ENCODE peak calls at places on chromosomes 4 and X, in four cellular contexts. G is suprapubic skin, I is dorsolateral prefrontal cortex, J is endodermal cell. U is an unnamed sample.

GRCh38 chr4:55038176-55038890 is 87.1 kb downstream of the KDR start:
- DNase-seq in G (no peak), I (no peak), J (no peak), U (no peak)

GRCh38 chrX:45344597-45344996 is 143.9 kb upstream of the DIPK2B start:
- DNase-seq in G (no peak), I (no peak), J (no peak), U (no peak)

GRCh38 chr4:164438321-164438720 is 315.6 kb upstream of the SMIM31 start:
- DNase-seq in G (no peak), I (no peak), J (no peak), U (no peak)

GRCh38 chrX:148811236-148811635 is 310.8 kb downstream of the AFF2 start:
- DNase-seq in G (no peak), I (no peak), J (no peak), U (no peak)

GRCh38 chr4:36285784-36286480 is 4.5 kb downstream of the DTHD1 start:
- DNase-seq in G (no peak), I (no peak), J (no peak), U (no peak)

GRCh38 chrX:70386240-70386639 is 36.9 kb upstream of the GDPD2 start:
- DNase-seq in G (no peak), I (no peak), J (no peak), U (no peak)

GRCh38 chr4:103046416-103047290 is 27.1 kb upstream of the SLC9B1 start:
- DNase-seq in G (no peak), I (no peak), J (peak; percentile 68), U (no peak)

GRCh38 chrX:45129055-45129454 is 71.6 kb downstream of the DIPK2B start:
- DNase-seq in G (no peak), I (no peak), J (no peak), U (no peak)

GRCh38 chrX:115898382-115899001 is 272.1 kb upstream of the AGTR2 start:
- DNase-seq in G (no peak), I (peak; percentile 87), J (peak; percentile 86), U (no peak)

GRCh38 chr4:11720292-11720691 is 291.6 kb upstream of the HS3ST1 start:
- DNase-seq in G (no peak), I (no peak), J (no peak), U (no peak)

GRCh38 chr4:154049457-154050181 is 260.7 kb upstream of the SFRP2 start:
- DNase-seq in G (no peak), I (no peak), J (peak; percentile 87), U (no peak)

GRCh38 chr4:157443537-157443936 is 223.0 kb downstream of the GRIA2 start:
- DNase-seq in G (no peak), I (no peak), J (no peak), U (no peak)

GRCh38 chr4:1997712-1998111 is 11.1 kb downstream of the NELFA start:
- DNase-seq in G (no peak), I (no peak), J (no peak), U (no peak)

GRCh38 chr4:128351502-128351901 is 63.9 kb upstream of the PGRMC2 start:
- DNase-seq in G (no peak), I (no peak), J (no peak), U (no peak)

GRCh38 chr4:99028187-99028586 is 32.7 kb downstream of the METAP1 start:
- DNase-seq in G (no peak), I (no peak), J (no peak), U (no peak)

GRCh38 chrX:109928596-109929335 is 74.1 kb upstream of the TMEM164 start:
- DNase-seq in G (no peak), I (no peak), J (no peak), U (no peak)

GRCh38 chr4:136329042-136329662 is 1203.1 kb downstream of the PCDH18 start:
- DNase-seq in G (no peak), I (no peak), J (peak; percentile 55), U (no peak)
- TF ChIP-seq CTCF in G (no peak), I (no peak), J (peak; percentile 70), U (peak; percentile 50)

GRCh38 chrX:29911673-29912072 is 303.7 kb upstream of the MAGEB2 start:
- DNase-seq in G (no peak), I (no peak), J (no peak), U (no peak)
- TF ChIP-seq CTCF in G (no peak), I (no peak), J (no peak), U (peak; percentile 69)

DNA sequence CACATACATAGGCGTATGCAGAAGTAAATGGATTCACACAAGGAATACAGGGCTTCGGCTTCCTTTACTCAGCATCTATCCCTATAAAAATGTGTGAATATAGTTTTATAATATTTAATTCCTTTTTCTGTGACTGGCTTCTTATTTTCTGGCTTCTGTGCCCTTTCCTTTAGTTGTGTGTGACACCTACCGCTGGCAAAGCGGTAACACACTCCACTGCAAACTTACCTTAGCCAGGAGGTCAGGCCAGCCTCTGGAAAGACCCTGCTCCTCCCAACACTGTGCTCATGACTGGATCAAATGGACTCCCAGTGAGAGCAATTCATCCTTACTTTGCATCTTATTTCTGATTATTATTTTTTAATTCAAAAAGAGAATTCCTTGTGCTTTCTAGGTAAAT is 244.2 kb downstream of the ANK2 start:
- DNase-seq in G (no peak), I (no peak), J (no peak), U (no peak)
- TF ChIP-seq CTCF in G (no peak), I (no peak), J (no peak), U (peak; percentile 39)

DNA sequence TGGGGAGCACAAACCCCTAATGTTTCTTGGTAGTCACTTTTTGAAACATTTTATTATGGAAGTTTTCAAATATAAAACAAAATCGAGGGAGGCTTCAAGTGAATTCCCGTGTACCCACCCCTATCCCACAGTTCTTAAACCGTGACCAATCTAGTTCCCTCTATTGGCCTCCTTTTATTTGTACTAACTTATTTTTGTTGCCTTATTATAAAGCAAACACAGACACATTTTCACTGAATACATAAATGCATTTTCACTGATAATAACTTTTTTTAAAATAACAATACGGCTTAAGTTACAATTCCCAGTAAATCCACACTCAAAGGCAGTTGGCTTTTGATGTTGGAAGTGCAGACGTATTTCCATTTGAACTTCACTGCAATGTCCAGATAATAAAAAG is 9.3 kb downstream of the HMX1 start:
- DNase-seq in G (no peak), I (no peak), J (no peak), U (no peak)
- TF ChIP-seq CTCF in G (no peak), I (no peak), J (no peak), U (no peak)

DNA sequence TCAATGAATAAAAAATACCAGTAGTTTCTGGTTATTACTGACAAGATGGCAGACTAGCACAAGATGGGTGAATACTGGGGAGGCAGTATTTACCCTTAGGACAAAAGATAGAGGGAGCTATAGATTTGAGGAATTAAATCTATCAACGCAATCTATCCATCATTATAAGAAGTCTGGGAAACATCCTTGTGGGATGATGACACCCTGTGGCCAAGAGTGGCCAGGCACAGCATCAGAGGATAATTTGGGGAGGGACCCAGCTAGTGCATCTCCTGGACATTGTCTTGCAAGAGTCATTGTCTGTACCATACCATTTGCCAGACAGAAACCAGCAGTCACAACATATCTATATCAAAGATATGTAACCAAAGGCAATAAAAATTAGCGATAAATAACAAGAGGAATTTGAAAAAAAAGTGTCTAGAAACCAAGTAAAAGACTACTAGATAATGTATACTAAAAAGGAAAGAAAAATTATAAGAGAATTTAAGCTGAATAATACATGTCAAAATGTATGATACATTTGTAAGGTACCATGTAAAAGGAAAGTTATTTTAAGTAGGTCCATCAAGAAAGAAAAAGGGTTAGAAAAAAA is 22.9 kb downstream of the KCTD8 start:
- DNase-seq in G (no peak), I (peak; percentile 59), J (peak; percentile 75), U (no peak)
- TF ChIP-seq CTCF in G (no peak), I (peak; percentile 68), J (peak; percentile 94), U (peak; percentile 67)

GRCh38 chr4:152063301-152064235 is 302.8 kb upstream of the GATB start:
- DNase-seq in G (no peak), I (no peak), J (no peak), U (no peak)
- TF ChIP-seq CTCF in G (no peak), I (no peak), J (no peak), U (no peak)

GRCh38 chr4:189912170-189912569 is 28.5 kb upstream of the FRG1 start:
- DNase-seq in G (no peak), I (no peak), J (no peak), U (no peak)
- TF ChIP-seq CTCF in G (no peak), I (no peak), J (peak; percentile 73), U (peak; percentile 65)

GRCh38 chr4:184282251-184282713 is 64.6 kb upstream of the ENPP6 start:
- DNase-seq in G (no peak), I (no peak), J (peak; percentile 59), U (no peak)
- TF ChIP-seq CTCF in G (peak; percentile 35), I (no peak), J (peak; percentile 49), U (no peak)

DNA sequence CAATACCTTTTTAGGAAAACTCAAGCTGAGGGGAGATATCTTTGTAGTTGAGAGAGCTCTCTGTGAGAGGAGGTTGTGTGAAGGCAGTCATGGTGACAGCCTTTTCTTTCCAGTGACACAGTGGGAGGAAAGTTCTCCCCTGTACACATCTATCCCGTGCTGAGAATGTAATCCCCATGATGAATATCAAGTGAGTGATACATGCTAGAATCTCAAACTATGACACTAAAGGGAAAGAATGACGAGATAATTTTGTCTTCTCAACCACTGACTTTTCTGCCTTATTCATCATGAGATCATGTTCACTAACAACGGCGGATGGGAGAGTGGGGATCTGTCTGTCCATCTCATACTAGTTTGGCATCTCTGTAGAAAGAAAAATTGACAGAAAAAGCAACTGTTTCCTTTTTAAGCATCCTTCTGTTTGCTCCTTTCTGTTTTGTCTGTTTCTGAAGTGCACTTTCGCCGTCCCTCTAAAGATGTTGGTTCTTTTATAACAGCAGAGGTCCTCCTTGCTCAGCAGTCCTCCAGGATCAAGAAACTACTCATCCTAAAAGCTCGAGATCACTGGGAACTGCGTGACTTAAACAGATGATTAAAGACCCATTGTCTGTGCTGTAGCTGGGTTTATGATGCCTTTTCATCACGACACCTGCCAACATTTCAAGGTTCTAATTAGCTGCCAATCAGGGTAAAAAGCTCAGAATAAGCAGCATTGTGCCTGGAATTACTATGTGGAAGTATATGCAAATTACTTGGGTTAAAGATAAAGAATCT is 137.6 kb downstream of the DCK start:
- DNase-seq in G (no peak), I (no peak), J (no peak), U (no peak)
- TF ChIP-seq CTCF in G (no peak), I (no peak), J (peak; percentile 33), U (peak; percentile 68)